ENCODE peak calls at places on chromosomes 6 and 20, in four cellular contexts. R, B, L and V are unnamed samples. For H3K4me1, the result is how much of the 10 kb centered on the place peaks cover.

GRCh38 chr20:1892122-1892385 is 3.2 kb upstream of the SIRPA start:
- DNase-seq in R (no peak), B (no peak), L (no peak), V (no peak)

GRCh38 chr6:17311595-17312311 is 30.6 kb downstream of the RBM24 start:
- DNase-seq in R (peak), B (peak), L (peak), V (peak)

GRCh38 chr20:24911461-24911860 is 37.6 kb upstream of the CST7 start:
- DNase-seq in R (no peak), B (no peak), L (no peak), V (no peak)

GRCh38 chr6:113149511-113149910 is 707.6 kb upstream of the MARCKS start:
- DNase-seq in R (no peak), B (no peak), L (no peak), V (no peak)

GRCh38 chr6:4369616-4370015 is 234.2 kb upstream of the ECI2 start:
- DNase-seq in R (no peak), B (peak), L (no peak), V (no peak)

GRCh38 chr6:125944896-125945295 is 11.7 kb upstream of the HINT3 start:
- DNase-seq in R (no peak), B (no peak), L (no peak), V (no peak)

GRCh38 chr20:1633535-1633934 is 13.7 kb upstream of the SIRPB1 start:
- DNase-seq in R (no peak), B (no peak), L (peak), V (no peak)

GRCh38 chr20:46545077-46545826 is 5.2 kb downstream of the OCSTAMP start:
- DNase-seq in R (no peak), B (peak), L (no peak), V (no peak)

GRCh38 chr6:142945446-142946180 is 637 bp upstream of the HIVEP2 start:
- DNase-seq in R (peak), B (no peak), L (peak), V (peak)

GRCh38 chr6:131967948-131968347 is 16.8 kb upstream of the CCN2 start:
- DNase-seq in R (no peak), B (no peak), L (no peak), V (no peak)

GRCh38 chr6:399785-400517 is 8.4 kb downstream of the IRF4 start:
- DNase-seq in R (no peak), B (no peak), L (no peak), V (no peak)

DNA sequence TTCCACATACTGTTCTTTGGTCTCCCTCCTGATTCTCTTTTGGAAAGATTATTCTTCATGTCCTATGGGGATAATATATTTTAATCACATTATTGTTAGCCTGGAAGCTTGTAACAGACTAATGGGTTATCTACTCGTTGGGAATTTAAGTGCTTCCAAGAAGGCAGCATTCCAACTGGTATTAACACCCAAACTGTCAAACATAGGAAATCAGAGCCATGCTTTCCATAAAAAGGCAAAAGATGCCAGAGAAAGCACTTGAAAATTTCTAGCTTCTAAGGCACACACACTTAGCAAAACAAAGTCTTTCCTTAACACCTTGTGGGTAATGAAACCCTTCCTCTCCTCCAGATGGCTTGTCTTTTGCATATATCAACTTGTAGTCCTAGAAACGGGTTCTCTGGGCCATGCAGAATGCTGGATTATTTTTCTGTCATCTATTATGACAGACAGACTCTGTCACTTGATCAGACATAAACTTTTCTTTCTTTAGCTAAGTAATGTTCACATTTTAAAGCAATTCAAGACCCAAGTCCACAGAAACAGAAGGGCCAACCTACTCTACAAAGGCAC is 41.5 kb downstream of the B4GALT5 start:
- DNase-seq in R (no peak), B (no peak), L (no peak), V (no peak)
- H3K4me1 ChIP-seq in R (half or more), B (under half), L (half or more), V (under half)

DNA sequence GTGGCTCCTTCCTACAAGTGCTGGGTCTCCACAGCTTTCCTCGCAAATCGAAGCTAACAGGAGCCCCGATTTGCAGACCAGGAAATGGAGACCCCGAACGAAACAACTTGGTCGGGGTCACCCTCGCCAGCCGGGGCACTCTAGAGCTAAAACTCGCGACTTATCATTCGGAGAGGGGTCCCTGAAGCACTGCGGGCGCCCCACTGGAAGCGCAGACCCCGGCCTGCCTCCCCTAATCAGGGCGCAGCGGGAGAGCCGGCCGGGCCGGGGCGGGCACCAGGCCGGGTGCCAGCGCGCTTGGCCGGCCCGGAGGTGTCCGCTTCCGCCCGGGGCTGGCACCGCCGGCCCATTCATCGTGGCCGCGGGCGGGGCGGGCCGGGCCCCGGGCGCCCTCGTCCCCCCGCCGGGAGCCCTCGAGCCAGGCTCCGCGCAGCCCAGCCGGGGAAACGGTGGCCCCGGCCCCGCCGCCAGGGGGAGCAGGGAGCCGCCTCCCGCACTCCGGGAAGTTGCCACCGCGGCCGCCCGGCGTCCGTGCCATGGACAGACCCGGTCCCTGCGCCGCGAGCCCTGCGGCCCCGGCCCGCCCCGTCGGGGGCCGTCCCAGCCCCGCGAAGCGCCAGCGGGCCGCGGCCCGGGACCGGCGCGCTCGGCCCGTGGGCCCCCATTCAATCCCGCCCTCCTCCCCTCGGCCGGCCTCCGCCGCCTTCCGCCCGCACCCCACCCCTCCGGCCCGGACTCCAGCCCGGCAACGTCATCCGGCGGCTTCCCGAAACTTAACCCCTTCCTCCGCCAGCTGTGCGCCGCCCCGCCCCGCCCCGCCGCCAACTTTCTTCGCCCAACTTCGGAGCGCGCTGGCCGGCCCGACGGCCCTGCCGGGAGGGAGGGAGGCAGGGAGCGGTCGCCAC is 954 bp downstream of the RRBP1 start:
- DNase-seq in R (peak), B (peak), L (peak), V (peak)
- TF ChIP-seq POLR2A in R (no peak), B (peak), L (no peak), V (no peak)

GRCh38 chr6:7156666-7157278 is 49.0 kb downstream of the RREB1 start:
- DNase-seq in R (no peak), B (peak), L (no peak), V (no peak)

GRCh38 chr6:7155871-7156579 is 48.3 kb downstream of the RREB1 start:
- DNase-seq in R (no peak), B (no peak), L (peak), V (no peak)

GRCh38 chr6:7153807-7154206 is 46.0 kb downstream of the RREB1 start:
- DNase-seq in R (no peak), B (no peak), L (peak), V (no peak)

GRCh38 chr6:7152467-7152866 is 44.7 kb downstream of the RREB1 start:
- DNase-seq in R (no peak), B (no peak), L (peak), V (no peak)

DNA sequence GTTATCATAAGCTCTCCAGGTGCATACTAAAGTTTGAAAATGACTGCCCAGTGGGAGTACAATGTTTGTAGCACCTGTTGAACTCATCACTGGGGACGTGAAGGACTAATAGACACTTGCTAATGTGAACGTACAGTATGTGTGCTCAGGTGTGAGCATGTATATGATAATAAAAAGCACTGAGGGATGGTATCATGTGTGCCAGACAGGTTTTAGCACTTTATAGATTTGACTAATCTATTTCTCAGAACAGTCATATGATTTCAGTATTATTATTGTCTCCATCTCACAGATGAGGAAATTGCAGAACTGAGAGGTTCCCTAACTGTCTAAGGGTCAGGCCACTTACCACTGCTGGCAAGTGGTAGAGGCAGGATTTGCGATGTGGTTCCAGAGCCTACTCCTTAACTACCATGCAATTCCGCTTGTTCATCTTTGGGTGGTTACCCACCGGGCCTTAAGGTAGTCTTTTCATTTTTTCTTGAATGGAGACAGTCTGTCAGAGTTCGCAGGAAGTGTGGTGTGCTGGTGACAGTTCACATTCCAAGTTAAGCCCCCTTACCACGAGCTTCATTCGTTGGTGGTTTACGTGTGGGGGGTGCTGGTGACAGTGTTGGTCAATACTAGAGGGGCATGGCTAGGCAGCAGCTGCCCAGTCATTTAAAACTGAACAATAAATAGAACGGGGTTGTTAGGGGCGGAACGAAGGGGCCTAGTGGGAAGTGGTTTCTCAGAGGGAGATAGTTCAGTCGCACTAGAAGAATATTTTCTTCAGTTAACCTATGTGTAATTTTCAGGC is 46.8 kb downstream of the RREB1 start:
- DNase-seq in R (no peak), B (no peak), L (no peak), V (no peak)
- H3K4me1 ChIP-seq in R (half or more), B (under half), L (half or more), V (half or more)

GRCh38 chr20:53706511-53707031 is 112.9 kb upstream of the ZNF217 start:
- DNase-seq in R (no peak), B (peak), L (no peak), V (no peak)
- TF ChIP-seq POLR2A in R (no peak), B (no peak), L (no peak), V (no peak)

DNA sequence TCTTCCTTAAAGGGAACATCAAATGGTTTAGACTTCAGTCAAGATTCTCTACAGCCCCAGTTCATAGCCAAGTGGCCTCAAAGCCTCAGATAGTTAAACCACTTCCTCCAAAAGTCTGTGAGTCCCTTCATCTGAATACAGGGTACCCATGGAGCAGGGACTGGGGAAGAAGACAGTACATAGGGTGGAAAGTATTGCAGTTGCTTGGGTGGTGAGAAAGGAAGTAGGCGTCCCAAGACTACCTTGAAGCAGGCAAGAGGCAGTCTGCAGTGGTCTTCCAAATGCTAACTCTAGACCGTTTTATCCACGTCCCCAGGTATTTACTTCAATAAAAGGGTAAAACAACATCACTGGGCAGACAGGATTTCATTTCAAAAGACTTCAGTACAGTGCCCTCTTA is 2.0 kb downstream of the FYN start:
- DNase-seq in R (no peak), B (no peak), L (peak), V (no peak)
- H3K4me1 ChIP-seq in R (half or more), B (under half), L (under half), V (under half)

DNA sequence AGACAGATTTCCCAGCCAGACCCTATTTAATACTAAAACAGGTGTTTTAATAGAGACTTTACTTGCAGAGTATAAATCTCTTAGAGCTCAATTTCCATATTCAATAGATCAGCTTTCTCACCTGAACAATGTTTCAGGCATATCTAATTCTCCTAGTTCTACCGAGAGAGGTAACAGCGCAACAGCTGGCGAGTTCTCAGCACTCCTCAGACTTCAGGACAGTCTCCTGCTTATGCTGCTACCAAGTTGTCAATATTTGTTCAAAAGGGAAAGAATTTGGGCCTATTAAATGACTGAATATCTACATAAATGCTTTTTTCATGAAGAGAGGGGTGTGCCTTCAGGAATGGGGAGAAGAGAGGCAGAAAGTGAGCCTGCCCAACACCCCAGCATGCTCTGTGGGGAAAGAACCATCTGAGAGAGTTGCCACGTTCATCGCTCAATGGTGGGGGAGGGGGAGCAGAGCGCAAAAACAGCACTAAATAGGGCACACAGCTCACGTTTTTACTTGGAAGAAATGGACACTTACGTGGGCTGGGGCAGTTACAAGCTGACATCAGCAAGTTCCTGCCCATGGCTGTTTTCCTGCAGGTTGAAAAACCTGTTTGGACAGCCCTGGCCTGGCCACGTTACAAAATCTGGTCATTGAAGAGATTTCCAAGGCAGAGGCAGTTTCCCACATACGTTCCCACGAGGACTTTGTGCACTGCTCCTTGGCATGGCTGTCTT is 38.0 kb downstream of the EZR start:
- DNase-seq in R (no peak), B (no peak), L (no peak), V (no peak)
- TF ChIP-seq POLR2A in R (no peak), B (no peak), L (no peak), V (no peak)

GRCh38 chr20:58198384-58198783 is 30.1 kb downstream of the ANKRD60 start:
- DNase-seq in R (no peak), B (no peak), L (no peak), V (no peak)

GRCh38 chr20:58196402-58197184 is 31.9 kb downstream of the ANKRD60 start:
- DNase-seq in R (no peak), B (no peak), L (no peak), V (no peak)

GRCh38 chr20:58199058-58199457 is 29.4 kb downstream of the ANKRD60 start:
- DNase-seq in R (peak), B (no peak), L (no peak), V (no peak)

GRCh38 chr20:58195047-58195446 is 33.4 kb downstream of the ANKRD60 start:
- DNase-seq in R (no peak), B (no peak), L (no peak), V (no peak)

DNA sequence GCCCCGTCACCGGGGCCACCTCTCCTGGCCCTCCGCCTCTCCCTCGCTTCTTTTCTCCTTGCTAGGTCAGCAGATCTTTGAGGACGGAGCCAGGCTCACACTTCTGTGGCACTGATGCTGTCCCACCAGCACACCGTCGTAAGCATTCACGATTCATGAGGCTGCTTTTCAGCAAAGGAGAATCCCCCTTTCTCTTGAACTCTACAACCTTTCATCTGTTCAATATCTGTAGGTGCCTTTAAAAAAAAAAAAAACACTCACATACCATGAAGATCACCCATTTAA is 31.3 kb downstream of the ANKRD60 start:
- DNase-seq in R (no peak), B (no peak), L (no peak), V (no peak)
- H3K4me1 ChIP-seq in R (under half), B (under half), L (under half), V (under half)

GRCh38 chr20:56391037-56391436 is 978 bp downstream of the AURKA start:
- DNase-seq in R (no peak), B (no peak), L (no peak), V (no peak)

GRCh38 chr20:56393653-56394052 is 1.2 kb downstream of the CSTF1 start:
- DNase-seq in R (no peak), B (no peak), L (no peak), V (no peak)

GRCh38 chr20:56391596-56392281 is at the start of gene AURKA:
- DNase-seq in R (no peak), B (no peak), L (no peak), V (no peak)

GRCh38 chr20:56393133-56393472 is 658 bp downstream of the CSTF1 start:
- DNase-seq in R (no peak), B (no peak), L (no peak), V (no peak)

DNA sequence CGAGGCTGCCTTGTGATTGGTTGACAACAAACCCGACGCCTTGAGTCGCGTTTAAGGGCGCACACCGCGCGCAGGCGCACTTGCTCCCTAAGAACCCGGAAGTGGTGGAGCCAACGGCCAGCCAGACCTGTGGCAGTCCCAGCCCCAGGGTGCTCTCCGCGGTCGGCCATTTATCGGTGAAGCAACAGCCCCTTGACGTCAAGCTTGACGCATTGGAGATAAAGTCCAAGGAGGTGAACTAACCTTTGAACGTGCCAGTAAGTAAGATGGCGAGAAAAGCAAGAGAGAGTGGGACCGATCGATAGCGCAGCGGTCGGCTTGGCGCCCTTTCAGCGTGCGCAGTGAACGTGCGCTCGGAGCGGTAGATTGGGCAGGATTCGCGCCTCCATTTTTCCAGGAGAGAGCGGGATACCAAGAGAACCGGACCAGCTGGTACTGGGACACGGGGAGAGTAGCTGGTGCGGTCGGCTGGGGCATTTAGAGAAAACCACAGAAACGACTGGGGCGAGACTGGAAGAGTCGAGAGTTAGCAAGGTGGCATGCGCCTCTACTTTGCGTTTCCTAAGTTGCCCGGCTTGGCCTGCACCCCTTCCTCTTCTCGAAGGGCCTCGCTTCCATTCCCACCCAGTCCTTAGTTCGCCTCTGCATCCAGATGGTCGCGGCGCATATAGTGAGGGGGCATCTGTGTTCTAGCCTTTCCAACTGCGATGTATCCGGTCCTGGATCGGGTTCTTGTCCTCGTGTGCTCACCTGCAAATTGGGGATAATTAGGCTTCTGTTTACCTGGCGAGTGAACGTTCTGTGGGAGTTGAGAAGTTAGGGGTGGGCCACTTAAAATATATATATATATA is at the start of gene CSTF1:
- DNase-seq in R (peak), B (peak), L (peak), V (peak)
- TF ChIP-seq POLR2A in R (no peak), B (no peak), L (peak), V (no peak)